ENCODE peak calls at places on chromosomes 4 and X, in five cellular contexts. Y is kidney, R is HCT116, G is ascending aorta, F is caudate nucleus. M is an unnamed sample.

GRCh38 chrX:66731398-66731797 is 92.5 kb upstream of the EDA2R start:
- DNase-seq in Y (no peak), R (no peak), F (no peak), G (no peak), M (no peak)

GRCh38 chr4:141036786-141037185 is 96.5 kb downstream of the RNF150 start:
- DNase-seq in F (no peak), R (no peak), G (no peak), Y (no peak), M (no peak)

GRCh38 chr4:1598206-1598605 is 85.9 kb downstream of the FAM53A start:
- DNase-seq in Y (peak; percentile 65), F (no peak), G (no peak), R (no peak), M (peak; percentile 28)

GRCh38 chr4:44670466-44671199 is 7.6 kb upstream of the GUF1 start:
- DNase-seq in F (no peak), R (no peak), G (no peak), Y (no peak), M (no peak)

GRCh38 chrX:122703762-122704161 is 480.3 kb upstream of the GRIA3 start:
- DNase-seq in F (no peak), R (no peak), G (no peak), Y (no peak), M (no peak)

GRCh38 chr4:157151711-157152110 is 68.8 kb upstream of the GRIA2 start:
- DNase-seq in F (no peak), Y (no peak), R (no peak), G (no peak), M (no peak)

GRCh38 chr4:141002323-141002805 is 130.9 kb downstream of the RNF150 start:
- DNase-seq in F (no peak), R (no peak), G (no peak), Y (no peak), M (no peak)

GRCh38 chr4:38856524-38857337 is at the start of gene TLR6:
- DNase-seq in G (peak; percentile 69), Y (no peak), F (no peak), R (peak; percentile 80), M (no peak)

GRCh38 chr4:74948279-74948678 is 15.4 kb downstream of the PARM1 start:
- DNase-seq in G (no peak), F (no peak), Y (no peak), R (no peak), M (no peak)

GRCh38 chrX:13001961-13002671 is 27.2 kb downstream of the TMSB4X start:
- DNase-seq in G (no peak), Y (no peak), R (no peak), F (no peak), M (no peak)

GRCh38 chr4:138078751-138079150 is 163.4 kb downstream of the SLC7A11 start:
- DNase-seq in G (no peak), F (no peak), Y (no peak), R (no peak), M (no peak)

GRCh38 chrX:68193234-68193633 is 240.1 kb downstream of the OPHN1 start:
- DNase-seq in Y (no peak), F (no peak), R (no peak), G (no peak), M (no peak)

GRCh38 chr4:40423735-40424134 is 88.6 kb downstream of the CHRNA9 start:
- DNase-seq in Y (no peak), F (no peak), R (no peak), G (no peak), M (no peak)

GRCh38 chrX:111914398-111915092 is 38.6 kb downstream of the TRPC5OS start:
- DNase-seq in Y (no peak), F (no peak), G (no peak), R (no peak), M (no peak)

GRCh38 chr4:22264261-22264660 is 251.6 kb downstream of the ADGRA3 start:
- DNase-seq in Y (no peak), G (no peak), F (no peak), R (no peak), M (no peak)

GRCh38 chr4:73668806-73669205 is 48.6 kb upstream of the RASSF6 start:
- DNase-seq in G (no peak), R (no peak), F (no peak), Y (no peak), M (no peak)

GRCh38 chr4:93132631-93133030 is 695.9 kb upstream of the ATOH1 start:
- DNase-seq in R (no peak), G (no peak), Y (no peak), F (peak; percentile 1), M (no peak)

GRCh38 chr4:163395055-163395454 is 51.4 kb downstream of the NPY5R start:
- DNase-seq in Y (no peak), R (no peak), F (no peak), G (no peak), M (no peak)

GRCh38 chr4:151614532-151614931 is 146.3 kb downstream of the GATB start:
- DNase-seq in R (no peak), F (no peak), G (no peak), Y (no peak), M (no peak)

GRCh38 chrX:9133426-9133825 is 99.5 kb upstream of the FAM9B start:
- DNase-seq in R (no peak), G (no peak), Y (no peak), F (no peak), M (no peak)

GRCh38 chrX:81304545-81304944 is 102.6 kb downstream of the SH3BGRL start:
- DNase-seq in G (no peak), R (no peak), Y (no peak), F (no peak), M (no peak)

GRCh38 chr4:101400096-101400495 is 52.8 kb upstream of the PPP3CA start:
- DNase-seq in R (no peak), G (no peak), Y (no peak), F (no peak), M (no peak)

GRCh38 chr4:73705056-73705432 is 35.3 kb upstream of the CXCL8 start:
- DNase-seq in R (no peak), G (no peak), Y (no peak), F (no peak), M (no peak)

DNA sequence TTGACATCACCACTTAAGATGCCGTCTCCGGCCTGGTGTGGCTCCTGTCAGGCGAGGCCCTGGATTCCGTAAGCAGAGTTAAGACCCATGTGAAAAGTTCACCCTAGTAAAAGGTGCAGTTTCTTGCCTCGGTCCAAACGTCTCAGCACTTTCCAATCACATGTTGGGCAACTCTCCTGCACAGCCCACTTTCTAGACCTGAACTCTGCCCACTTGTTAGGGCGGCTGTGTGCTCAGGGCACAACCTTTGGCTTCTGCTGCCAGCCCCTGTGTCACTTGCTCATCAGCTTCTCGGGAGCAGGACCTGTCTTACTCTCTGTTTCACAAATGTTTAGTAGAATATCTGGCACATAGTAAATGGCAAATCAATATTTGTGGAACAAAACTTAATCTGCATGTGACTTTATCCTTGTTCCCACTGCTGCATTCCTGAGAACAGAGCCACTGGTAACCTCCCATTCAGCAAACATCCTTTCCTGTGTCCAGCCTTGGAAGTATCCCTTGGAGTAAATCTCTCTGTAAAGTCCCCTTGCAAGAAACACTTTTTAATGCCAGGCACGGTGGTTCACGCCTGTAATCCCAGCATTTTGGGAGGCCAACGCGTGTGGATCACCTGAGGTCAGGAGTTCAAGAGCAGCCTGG is 38.7 kb upstream of the SH3RF1 start:
- DNase-seq in F (no peak), Y (no peak), G (no peak), R (no peak), M (no peak)
- H3K27ac ChIP-seq in F (no peak overlapping the region), Y (no peak overlapping the region), G (no peak overlapping the region), R (no peak overlapping the region), M (no peak overlapping the region)

GRCh38 chr4:123506311-123506685 is 109.7 kb downstream of the SPRY1 start:
- DNase-seq in G (no peak), R (no peak), Y (no peak), F (no peak), M (no peak)
- H3K27ac ChIP-seq in G (no peak overlapping the region), R (no peak overlapping the region), Y (no peak overlapping the region), F (no peak overlapping the region), M (peak overlapping the region; percentile 87)

GRCh38 chrX:141619336-141619735 is 29.8 kb downstream of the SPANXA2 start:
- DNase-seq in G (no peak), R (no peak), Y (no peak), F (no peak), M (no peak)
- H3K27ac ChIP-seq in G (no peak overlapping the region), R (no peak overlapping the region), Y (no peak overlapping the region), F (no peak overlapping the region), M (no peak overlapping the region)

GRCh38 chr4:15012017-15012788 is 9.9 kb downstream of the CPEB2 start:
- DNase-seq in G (no peak), R (no peak), Y (no peak), F (no peak), M (no peak)

GRCh38 chr4:15007201-15007600 is 4.9 kb downstream of the CPEB2 start:
- DNase-seq in F (no peak), Y (no peak), R (no peak), G (no peak), M (no peak)

GRCh38 chr4:15011166-15011565 is 8.9 kb downstream of the CPEB2 start:
- DNase-seq in F (no peak), Y (peak; percentile 15), G (no peak), R (no peak), M (no peak)

GRCh38 chr4:15013585-15013984 is 11.3 kb downstream of the CPEB2 start:
- DNase-seq in Y (no peak), G (no peak), F (no peak), R (no peak), M (no peak)

DNA sequence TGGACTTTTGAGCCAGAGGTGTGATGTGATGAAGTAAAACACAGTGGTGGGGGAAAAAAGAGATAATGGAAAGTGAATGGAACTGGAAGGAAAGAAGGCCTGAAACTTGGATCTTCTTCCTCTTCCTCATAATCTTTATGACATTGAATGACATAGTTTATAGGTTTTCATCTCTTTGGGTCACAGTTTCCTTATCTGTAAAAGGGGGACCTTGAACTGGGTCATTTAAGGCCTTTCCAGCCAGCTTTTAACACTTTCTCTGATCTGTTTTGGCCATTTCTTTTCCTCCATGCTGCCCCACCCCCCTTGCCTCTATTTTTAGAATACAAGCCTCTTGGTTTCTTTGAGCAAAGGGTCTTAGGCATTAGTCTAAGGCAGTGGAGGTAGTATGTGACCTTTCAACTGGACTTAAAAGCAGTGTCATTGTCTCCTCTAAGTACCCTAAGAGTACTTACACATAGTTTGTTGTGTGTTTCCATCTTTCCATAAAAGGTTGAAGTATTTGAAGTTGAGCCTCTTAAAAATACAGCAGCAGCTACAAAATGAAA is 7.8 kb downstream of the CPEB2 start:
- DNase-seq in G (no peak), F (no peak), Y (no peak), R (no peak), M (no peak)
- H3K27ac ChIP-seq in G (peak overlapping the region; percentile 61), F (no peak overlapping the region), Y (peak overlapping the region; percentile 18), R (no peak overlapping the region), M (no peak overlapping the region)

GRCh38 chr4:152660526-152660925 is 19.3 kb downstream of the TMEM154 start:
- DNase-seq in F (no peak), Y (no peak), G (no peak), R (no peak), M (no peak)

GRCh38 chr4:152663203-152664066 is 16.4 kb downstream of the TMEM154 start:
- DNase-seq in F (no peak), Y (no peak), R (no peak), G (no peak), M (no peak)

GRCh38 chr4:152657657-152658056 is 22.1 kb downstream of the TMEM154 start:
- DNase-seq in Y (no peak), R (no peak), G (no peak), F (no peak), M (no peak)

GRCh38 chr4:152659806-152660205 is 20.0 kb downstream of the TMEM154 start:
- DNase-seq in G (no peak), Y (no peak), R (no peak), F (no peak), M (no peak)

GRCh38 chr4:152661649-152662048 is 18.1 kb downstream of the TMEM154 start:
- DNase-seq in Y (no peak), F (no peak), R (no peak), G (no peak), M (no peak)
- H3K27ac ChIP-seq in Y (no peak overlapping the region), F (no peak overlapping the region), R (no peak overlapping the region), G (no peak overlapping the region), M (no peak overlapping the region)